ENCODE peak calls at places on chromosomes 11 and 22, in ten cellular contexts. W, F, D, E, C, I, R, L, H and A are unnamed samples.

GRCh38 chr11:75328426-75329277 is 22.8 kb downstream of the ARRB1 start:
- DNase-seq in C (peak), W (peak), E (peak), D (no peak), R (peak), L (no peak), F (peak), H (peak), I (peak), A (peak)

GRCh38 chr11:124119103-124119502 is 3.9 kb downstream of the VWA5A start:
- DNase-seq in R (no peak), W (no peak), L (no peak), E (no peak), I (no peak), D (no peak), H (no peak), C (no peak), F (no peak), A (no peak)

GRCh38 chr11:73239111-73239521 is 21.0 kb downstream of the P2RY2 start:
- DNase-seq in F (no peak), R (no peak), C (no peak), H (no peak), E (no peak), W (no peak), I (no peak), L (no peak), D (no peak), A (no peak)

GRCh38 chr11:437228-437870 is 4.5 kb downstream of the ANO9 start:
- DNase-seq in F (no peak), C (no peak), R (no peak), W (no peak), D (no peak), H (no peak), L (no peak), E (no peak), I (no peak), A (no peak)

GRCh38 chr11:2741006-2741376 is 41.2 kb upstream of the KCNQ1OT1 start:
- DNase-seq in E (no peak), R (no peak), L (no peak), I (no peak), H (no peak), F (peak), D (no peak), W (peak), C (no peak), A (no peak)

GRCh38 chr11:94794287-94795168 is 26.4 kb downstream of the AMOTL1 start:
- DNase-seq in R (no peak), F (no peak), L (no peak), C (no peak), W (peak), E (peak), D (peak), H (no peak), I (peak), A (peak)

GRCh38 chr11:19631657-19632325 is 80.8 kb upstream of the NAV2 start:
- DNase-seq in L (no peak), E (no peak), W (peak), F (no peak), R (no peak), H (no peak), D (no peak), I (no peak), C (no peak), A (no peak)

GRCh38 chr11:91158901-91159537 is 936.2 kb upstream of the CHORDC1 start:
- DNase-seq in W (no peak), I (no peak), R (no peak), E (no peak), H (no peak), C (no peak), F (no peak), D (no peak), L (no peak), A (no peak)

GRCh38 chr22:49768961-49769690 is 58.5 kb downstream of the BRD1 start:
- DNase-seq in D (no peak), H (peak), W (peak), F (no peak), L (no peak), R (no peak), C (peak), E (no peak), I (no peak), A (no peak)

GRCh38 chr22:49458708-49459099 is 369.0 kb downstream of the BRD1 start:
- DNase-seq in L (no peak), R (no peak), D (no peak), F (no peak), I (no peak), E (no peak), H (no peak), C (no peak), W (no peak), A (no peak)

GRCh38 chr11:57646221-57646620 is 3.5 kb downstream of the YPEL4 start:
- DNase-seq in L (no peak), W (no peak), F (no peak), D (no peak), H (no peak), C (no peak), I (no peak), R (no peak), E (no peak), A (no peak)

GRCh38 chr11:76670475-76671235 is at the start of gene LRRC32:
- DNase-seq in D (no peak), C (no peak), I (peak), L (no peak), F (peak), E (peak), R (no peak), W (peak), H (peak), A (peak)

GRCh38 chr11:28657378-28658030 is 549.3 kb downstream of the METTL15 start:
- DNase-seq in R (no peak), L (no peak), I (no peak), W (peak), F (no peak), E (no peak), H (no peak), C (no peak), D (no peak), A (no peak)

GRCh38 chr22:19958083-19959042 is 16.7 kb upstream of the TXNRD2 start:
- DNase-seq in I (no peak), L (no peak), D (no peak), E (peak), H (no peak), W (peak), F (no peak), R (peak), C (no peak), A (no peak)

GRCh38 chr11:76233936-76234703 is 27.8 kb upstream of the WNT11 start:
- DNase-seq in L (no peak), C (peak), D (peak), W (peak), R (no peak), F (peak), H (peak), I (peak), E (peak), A (peak)

GRCh38 chr11:68743539-68743938 is 7.8 kb downstream of the TESMIN start:
- DNase-seq in C (no peak), D (no peak), I (no peak), E (no peak), R (no peak), W (no peak), L (no peak), H (no peak), F (no peak), A (no peak)

GRCh38 chr11:57873196-57873911 is 111.8 kb downstream of the CTNND1 start:
- DNase-seq in W (no peak), L (no peak), I (no peak), R (no peak), E (no peak), C (no peak), D (no peak), H (no peak), F (no peak), A (no peak)

GRCh38 chr22:45671783-45672563 is at the start of gene ATXN10:
- DNase-seq in H (peak), R (peak), C (peak), F (peak), L (no peak), D (no peak), E (peak), W (peak), I (peak), A (peak)